ENCODE peak calls at places on chromosomes 11 and 22, in eight cellular contexts. C, Z, F, U, L, G, R and J are unnamed samples.

GRCh38 chr11:77107950-77108349 is 5.3 kb downstream of the OMP start:
- DNase-seq in C (peak), Z (no peak), F (peak), U (peak), L (no peak), G (no peak), R (peak), J (no peak)

GRCh38 chr11:15858881-15859280 is 497.5 kb downstream of the SOX6 start:
- DNase-seq in C (peak), Z (no peak), F (no peak), U (no peak), L (no peak), G (no peak), R (no peak), J (no peak)

GRCh38 chr11:117931971-117932370 is 2.8 kb upstream of the TMPRSS13 start:
- DNase-seq in C (no peak), Z (no peak), F (no peak), U (peak), L (no peak), G (no peak), R (no peak), J (no peak)

GRCh38 chr11:101944896-101945295 is 28.6 kb upstream of the ANGPTL5 start:
- DNase-seq in C (no peak), Z (no peak), F (no peak), U (no peak), L (no peak), G (no peak), R (no peak), J (no peak)

GRCh38 chr11:133951484-133952198 is 5.1 kb downstream of the IGSF9B start:
- DNase-seq in C (peak), Z (no peak), F (peak), U (no peak), L (no peak), G (no peak), R (no peak), J (no peak)

GRCh38 chr22:17121235-17122195 is at the start of gene TMEM121B:
- DNase-seq in C (peak), Z (no peak), F (peak), U (no peak), L (peak), G (no peak), R (peak), J (no peak)

GRCh38 chr11:44805596-44805995 is 78.8 kb downstream of the TSPAN18 start:
- DNase-seq in C (peak), Z (no peak), F (no peak), U (no peak), L (no peak), G (no peak), R (no peak), J (no peak)

GRCh38 chr22:22593964-22594656 is 35.0 kb upstream of the PRAME start:
- DNase-seq in C (peak), Z (peak), F (peak), U (peak), L (no peak), G (no peak), R (peak), J (no peak)

GRCh38 chr11:63880031-63880841 is 36.7 kb downstream of the RCOR2 start:
- DNase-seq in C (peak), Z (no peak), F (no peak), U (no peak), L (no peak), G (no peak), R (no peak), J (no peak)

GRCh38 chr22:50627452-50627913 is 469 bp downstream of the ARSA start:
- DNase-seq in C (no peak), Z (no peak), F (no peak), U (no peak), L (no peak), G (no peak), R (peak), J (no peak)

GRCh38 chr22:46002757-46003270 is 25.9 kb upstream of the WNT7B start:
- DNase-seq in C (peak), Z (no peak), F (no peak), U (no peak), L (no peak), G (no peak), R (no peak), J (no peak)

GRCh38 chr11:2531277-2531986 is 86.6 kb downstream of the KCNQ1 start:
- DNase-seq in C (peak), Z (peak), F (peak), U (peak), L (no peak), G (no peak), R (peak), J (no peak)

GRCh38 chr22:47806894-47807293 is 1044.4 kb downstream of the TBC1D22A start:
- DNase-seq in C (no peak), Z (no peak), F (no peak), U (no peak), L (no peak), G (no peak), R (no peak), J (no peak)

GRCh38 chr11:79461144-79461543 is 20.3 kb upstream of the TENM4 start:
- DNase-seq in C (peak), Z (no peak), F (no peak), U (no peak), L (no peak), G (peak), R (no peak), J (no peak)

GRCh38 chr11:68164437-68164836 is 43.2 kb upstream of the CHKA start:
- DNase-seq in C (peak), Z (no peak), F (no peak), U (no peak), L (no peak), G (no peak), R (no peak), J (no peak)

GRCh38 chr11:30586251-30587144 is at the start of gene MPPED2:
- DNase-seq in C (no peak), Z (peak), F (peak), U (no peak), L (no peak), G (no peak), R (peak), J (no peak)

GRCh38 chr22:39556970-39557811 is 13.4 kb upstream of the CACNA1I start:
- DNase-seq in C (peak), Z (no peak), F (no peak), U (no peak), L (peak), G (no peak), R (peak), J (no peak)

GRCh38 chr22:38193580-38193979 is 8.2 kb upstream of the MAFF start:
- DNase-seq in C (no peak), Z (no peak), F (no peak), U (no peak), L (no peak), G (no peak), R (no peak), J (no peak)

GRCh38 chr11:46051102-46051501 is 70.2 kb downstream of the PHF21A start:
- DNase-seq in C (no peak), Z (no peak), F (no peak), U (no peak), L (no peak), G (no peak), R (no peak), J (no peak)

GRCh38 chr11:97110376-97110775 is 720.6 kb downstream of the JRKL start:
- DNase-seq in C (no peak), Z (no peak), F (no peak), U (no peak), L (no peak), G (no peak), R (no peak), J (no peak)

GRCh38 chr11:97109078-97109477 is 719.3 kb downstream of the JRKL start:
- DNase-seq in C (no peak), Z (no peak), F (no peak), U (no peak), L (no peak), G (no peak), R (no peak), J (no peak)

GRCh38 chr11:97107604-97108003 is 717.8 kb downstream of the JRKL start:
- DNase-seq in C (no peak), Z (no peak), F (no peak), U (no peak), L (no peak), G (no peak), R (no peak), J (no peak)

GRCh38 chr11:97111559-97111958 is 721.7 kb downstream of the JRKL start:
- DNase-seq in C (no peak), Z (no peak), F (no peak), U (no peak), L (no peak), G (no peak), R (no peak), J (no peak)
- TF ChIP-seq CTCF in C (no peak), Z (no peak), F (no peak), U (no peak), L (no peak), G (no peak), R (no peak), J (no peak)

GRCh38 chr11:48384670-48385069 is 18.4 kb upstream of the OR4C5 start:
- DNase-seq in C (no peak), Z (no peak), F (no peak), U (no peak), L (no peak), G (no peak), R (peak), J (no peak)
- TF ChIP-seq CTCF in C (no peak), Z (no peak), F (no peak), U (no peak), L (no peak), G (no peak), R (no peak), J (no peak)

GRCh38 chr11:18706330-18707243 is 8.0 kb downstream of the TMEM86A start:
- DNase-seq in C (no peak), Z (no peak), F (peak), U (peak), L (peak), G (no peak), R (no peak), J (no peak)
- TF ChIP-seq CTCF in C (no peak), Z (no peak), F (no peak), U (no peak), L (no peak), G (no peak), R (no peak), J (no peak)

DNA sequence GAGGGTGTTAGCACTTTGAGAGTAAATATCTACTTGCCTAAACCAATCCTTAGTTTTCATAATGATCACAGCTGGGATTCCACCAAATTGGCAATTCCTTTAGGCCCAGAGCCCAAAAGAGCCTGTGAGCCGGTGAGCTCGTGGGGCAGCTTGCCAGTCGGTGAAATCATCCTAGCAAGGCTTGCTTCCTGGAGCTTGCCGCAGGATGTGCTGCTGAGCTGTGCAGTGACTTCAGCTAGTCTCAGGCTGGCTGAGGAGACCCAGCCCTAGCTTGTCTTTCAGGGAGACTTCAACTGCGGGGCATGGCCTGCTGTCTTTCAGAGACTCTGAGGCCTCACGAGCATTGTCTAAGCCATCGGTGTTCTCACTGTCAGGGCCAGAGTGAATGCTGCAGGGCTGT is 73.6 kb upstream of the SUSD2 start:
- DNase-seq in C (peak), Z (no peak), F (peak), U (peak), L (no peak), G (peak), R (no peak), J (no peak)
- TF ChIP-seq CTCF in C (peak), Z (no peak), F (peak), U (no peak), L (no peak), G (peak), R (no peak), J (peak)

GRCh38 chr11:71979582-71979981 is 19.1 kb upstream of the IL18BP start:
- DNase-seq in C (no peak), Z (no peak), F (no peak), U (no peak), L (no peak), G (no peak), R (no peak), J (no peak)

GRCh38 chr11:71979094-71979493 is 19.6 kb upstream of the IL18BP start:
- DNase-seq in C (no peak), Z (no peak), F (no peak), U (no peak), L (no peak), G (no peak), R (no peak), J (no peak)

GRCh38 chr11:71977090-71977489 is 21.6 kb upstream of the IL18BP start:
- DNase-seq in C (no peak), Z (no peak), F (no peak), U (no peak), L (no peak), G (no peak), R (no peak), J (no peak)

GRCh38 chr11:71977743-71978418 is 20.8 kb upstream of the IL18BP start:
- DNase-seq in C (peak), Z (no peak), F (peak), U (peak), L (no peak), G (no peak), R (peak), J (no peak)
- TF ChIP-seq CTCF in C (peak), Z (peak), F (peak), U (peak), L (peak), G (peak), R (peak), J (peak)

GRCh38 chr22:20438066-20438677 is 547 bp upstream of the SCARF2 start:
- DNase-seq in C (peak), Z (no peak), F (no peak), U (peak), L (peak), G (no peak), R (no peak), J (no peak)

GRCh38 chr22:20439556-20439927 is 1.9 kb upstream of the SCARF2 start:
- DNase-seq in C (no peak), Z (no peak), F (no peak), U (no peak), L (no peak), G (no peak), R (no peak), J (no peak)

GRCh38 chr22:20439928-20440575 is 2.4 kb upstream of the SCARF2 start:
- DNase-seq in C (no peak), Z (no peak), F (no peak), U (no peak), L (no peak), G (no peak), R (no peak), J (no peak)

GRCh38 chr22:20437253-20438065 is at the start of gene SCARF2:
- DNase-seq in C (peak), Z (no peak), F (no peak), U (no peak), L (peak), G (no peak), R (no peak), J (no peak)

DNA sequence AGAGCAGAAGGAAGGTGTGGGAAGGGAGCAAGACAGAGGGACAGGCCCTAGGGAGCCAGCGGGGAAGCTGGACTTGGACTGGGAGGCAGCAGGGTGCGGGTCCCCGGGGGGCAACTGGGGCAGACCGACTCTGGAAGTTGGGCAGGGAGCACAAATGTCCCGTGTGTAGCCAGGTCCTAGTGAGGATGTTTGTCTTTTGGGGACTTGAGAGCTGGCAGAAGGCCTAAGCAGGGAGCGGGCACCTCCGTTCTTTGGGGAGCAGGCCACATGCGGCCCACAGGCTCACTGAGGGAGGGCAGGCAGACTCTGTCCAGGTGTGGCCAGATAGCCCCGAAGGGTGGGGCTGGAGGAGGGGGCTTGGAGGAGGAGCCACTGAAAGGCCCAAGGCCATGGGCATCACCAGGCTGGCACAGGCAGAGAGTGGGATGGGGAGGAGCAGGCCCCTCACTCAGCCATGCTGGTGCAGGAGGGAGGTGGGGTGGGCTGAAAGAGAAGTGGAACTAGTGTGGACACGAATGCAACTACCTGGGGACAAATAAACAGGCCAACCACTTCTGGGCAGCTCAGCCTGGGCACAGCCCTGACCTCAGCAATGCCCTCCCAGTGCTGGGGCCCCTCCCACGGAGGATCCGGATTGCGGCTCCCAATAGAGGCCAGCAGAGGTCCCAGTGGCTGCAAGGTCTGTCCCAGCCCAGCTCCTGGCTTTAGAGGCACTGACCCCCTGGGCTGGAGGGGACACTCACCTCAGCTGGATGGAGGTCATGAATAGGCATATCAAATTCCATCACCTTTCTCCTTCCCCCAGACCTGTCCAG is 1.3 kb upstream of the SCARF2 start:
- DNase-seq in C (no peak), Z (no peak), F (no peak), U (peak), L (no peak), G (no peak), R (peak), J (no peak)
- TF ChIP-seq CTCF in C (peak), Z (no peak), F (peak), U (no peak), L (no peak), G (peak), R (no peak), J (no peak)

DNA sequence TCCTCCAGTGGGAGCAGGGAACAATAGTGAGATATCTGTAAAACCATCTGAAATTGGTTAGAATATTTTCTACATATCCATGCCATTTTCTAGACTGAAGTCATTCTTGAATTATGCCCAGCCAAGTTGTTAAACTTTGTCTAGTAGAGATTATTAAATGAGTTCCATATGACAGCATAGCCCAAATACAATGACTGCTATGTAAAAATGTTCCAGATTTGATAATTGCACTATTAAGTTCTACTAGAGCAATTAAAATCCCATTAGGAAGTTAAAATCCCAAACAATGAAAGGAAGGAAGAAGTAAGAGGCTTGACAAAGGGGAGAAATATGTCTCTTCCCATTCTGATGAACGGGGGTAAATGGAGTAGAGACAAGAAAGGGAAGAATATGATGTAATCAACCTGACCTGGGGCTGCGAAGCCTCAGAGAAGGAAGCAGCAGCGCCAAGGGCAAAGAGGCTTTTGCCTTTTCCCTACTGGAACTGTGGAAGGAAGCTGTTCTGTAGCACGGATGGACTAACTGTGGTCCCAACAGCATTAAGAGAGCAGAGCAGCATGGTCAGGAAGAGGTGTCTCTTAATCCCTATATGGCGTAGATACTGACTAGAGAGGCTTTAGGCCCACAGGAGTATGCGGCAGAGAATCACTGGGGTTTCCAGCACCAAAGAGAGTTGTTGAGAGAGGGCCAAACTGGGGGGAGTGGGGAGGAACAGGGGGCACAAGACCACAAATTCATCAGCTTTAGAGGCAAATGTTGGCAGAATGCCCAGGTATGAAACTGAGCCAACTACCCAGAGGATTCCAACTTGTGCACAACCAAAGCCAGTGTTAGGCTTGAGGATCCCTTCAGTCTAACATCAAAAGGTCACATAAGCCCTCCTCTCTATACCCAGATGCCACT is 26.7 kb downstream of the RRP8 start:
- DNase-seq in C (peak), Z (no peak), F (no peak), U (no peak), L (no peak), G (peak), R (no peak), J (no peak)
- TF ChIP-seq CTCF in C (no peak), Z (no peak), F (no peak), U (no peak), L (no peak), G (no peak), R (no peak), J (no peak)

GRCh38 chr11:36150986-36151385 is 138.2 kb downstream of the COMMD9 start:
- DNase-seq in C (peak), Z (no peak), F (no peak), U (no peak), L (no peak), G (no peak), R (no peak), J (no peak)

GRCh38 chr11:36155770-36156485 is 133.3 kb downstream of the COMMD9 start:
- DNase-seq in C (peak), Z (no peak), F (no peak), U (no peak), L (no peak), G (no peak), R (no peak), J (no peak)

GRCh38 chr11:36151933-36152580 is 137.2 kb downstream of the COMMD9 start:
- DNase-seq in C (no peak), Z (no peak), F (no peak), U (no peak), L (no peak), G (no peak), R (no peak), J (no peak)

GRCh38 chr11:36155301-36155700 is 133.9 kb downstream of the COMMD9 start:
- DNase-seq in C (no peak), Z (no peak), F (no peak), U (no peak), L (no peak), G (no peak), R (no peak), J (no peak)

DNA sequence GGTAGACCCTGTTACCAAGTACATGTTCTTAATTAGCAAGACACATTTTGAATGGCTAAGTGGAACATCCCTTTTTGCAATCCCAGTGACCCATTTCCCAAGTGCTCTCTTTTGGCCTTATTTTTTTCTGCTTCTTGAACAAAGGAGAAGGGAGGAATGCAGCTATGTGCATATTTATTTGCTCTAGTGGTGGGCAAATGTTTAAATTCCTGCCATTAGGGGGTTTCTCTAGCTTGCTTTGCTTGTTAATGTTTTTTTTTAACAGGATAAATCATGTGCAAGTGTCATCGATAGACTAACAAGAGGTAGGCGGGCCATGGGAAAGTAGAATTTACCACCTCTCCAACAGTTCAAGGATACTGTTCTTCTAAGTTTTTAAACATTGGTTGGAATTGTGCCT is 135.6 kb downstream of the COMMD9 start:
- DNase-seq in C (peak), Z (no peak), F (no peak), U (no peak), L (no peak), G (no peak), R (no peak), J (no peak)
- TF ChIP-seq CTCF in C (no peak), Z (no peak), F (no peak), U (no peak), L (no peak), G (no peak), R (no peak), J (no peak)

GRCh38 chr11:899724-900123 is 10.9 kb downstream of the CHID1 start:
- DNase-seq in C (no peak), Z (no peak), F (no peak), U (no peak), L (no peak), G (no peak), R (no peak), J (no peak)

GRCh38 chr11:898540-899190 is 11.9 kb downstream of the CHID1 start:
- DNase-seq in C (no peak), Z (no peak), F (no peak), U (no peak), L (no peak), G (no peak), R (peak), J (no peak)

GRCh38 chr11:897226-898159 is 13.1 kb downstream of the CHID1 start:
- DNase-seq in C (no peak), Z (no peak), F (no peak), U (no peak), L (no peak), G (no peak), R (no peak), J (no peak)

GRCh38 chr11:900545-900944 is 10.1 kb downstream of the CHID1 start:
- DNase-seq in C (no peak), Z (no peak), F (no peak), U (no peak), L (no peak), G (no peak), R (no peak), J (no peak)

GRCh38 chr11:898160-898517 is 12.5 kb downstream of the CHID1 start:
- DNase-seq in C (peak), Z (no peak), F (no peak), U (no peak), L (no peak), G (no peak), R (peak), J (no peak)
- TF ChIP-seq CTCF in C (peak), Z (no peak), F (no peak), U (no peak), L (peak), G (no peak), R (no peak), J (no peak)